ENCODE peak calls at places on chromosome 6, in five cellular contexts. X, Y, T, A and H are unnamed samples.

GRCh38 chr6:150069707-150070106 is 786 bp upstream of the ULBP3 start:
- DNase-seq in X (no peak), Y (no peak), T (no peak), A (no peak), H (no peak)

GRCh38 chr6:164507197-164507957 is 802.0 kb downstream of the C6orf118 start:
- DNase-seq in X (no peak), Y (no peak), T (no peak), A (no peak), H (no peak)

GRCh38 chr6:45487645-45488044 is 109.9 kb upstream of the SUPT3H start:
- DNase-seq in X (no peak), Y (no peak), T (no peak), A (no peak), H (no peak)

GRCh38 chr6:35294308-35294945 is 3.2 kb upstream of the DEF6 start:
- DNase-seq in X (peak), Y (no peak), T (no peak), A (peak), H (peak)

GRCh38 chr6:141925001-141925400 is 207.7 kb upstream of the GJE1 start:
- DNase-seq in X (peak), Y (no peak), T (no peak), A (no peak), H (no peak)

GRCh38 chr6:109117346-109118035 is 22.2 kb downstream of the CEP57L1 start:
- DNase-seq in X (no peak), Y (no peak), T (no peak), A (no peak), H (no peak)

GRCh38 chr6:167341665-167342655 is 17.1 kb downstream of the TTLL2 start:
- DNase-seq in X (no peak), Y (no peak), T (no peak), A (no peak), H (no peak)

GRCh38 chr6:33423777-33424176 is 3.9 kb downstream of the SYNGAP1 start:
- DNase-seq in X (no peak), Y (no peak), T (no peak), A (no peak), H (no peak)

GRCh38 chr6:170143401-170144150 is 147.3 kb downstream of the DLL1 start:
- DNase-seq in X (no peak), Y (peak), T (peak), A (no peak), H (no peak)

GRCh38 chr6:118784641-118785164 is 109.2 kb upstream of the ASF1A start:
- DNase-seq in X (no peak), Y (no peak), T (no peak), A (no peak), H (no peak)

GRCh38 chr6:143744593-143745151 is 66.9 kb downstream of the PHACTR2 start:
- DNase-seq in X (no peak), Y (no peak), T (no peak), A (no peak), H (no peak)

GRCh38 chr6:56853541-56853940 is 101.4 kb upstream of the BEND6 start:
- DNase-seq in X (no peak), Y (no peak), T (no peak), A (no peak), H (no peak)

GRCh38 chr6:122610690-122611455 is 668 bp downstream of the PKIB start:
- DNase-seq in X (peak), Y (peak), T (peak), A (peak), H (peak)

GRCh38 chr6:17985934-17986655 is 1.3 kb downstream of the KIF13A start:
- DNase-seq in X (no peak), Y (no peak), T (no peak), A (peak), H (no peak)
- TF ChIP-seq CTCF in X (no peak), Y (no peak), T (no peak), A (no peak), H (no peak)

GRCh38 chr6:133748628-133749027 is 140.3 kb upstream of the TCF21 start:
- DNase-seq in X (no peak), Y (no peak), T (no peak), A (no peak), H (no peak)

GRCh38 chr6:133756046-133756445 is 132.9 kb upstream of the TCF21 start:
- DNase-seq in X (peak), Y (no peak), T (no peak), A (no peak), H (no peak)

GRCh38 chr6:133749427-133749826 is 139.5 kb upstream of the TCF21 start:
- DNase-seq in X (no peak), Y (no peak), T (no peak), A (no peak), H (no peak)

GRCh38 chr6:133754298-133754697 is 134.6 kb upstream of the TCF21 start:
- DNase-seq in X (no peak), Y (no peak), T (no peak), A (no peak), H (no peak)

GRCh38 chr6:133752129-133752528 is 136.8 kb upstream of the TCF21 start:
- DNase-seq in X (no peak), Y (no peak), T (no peak), A (no peak), H (no peak)
- TF ChIP-seq CTCF in X (no peak), Y (no peak), T (no peak), A (no peak), H (no peak)

DNA sequence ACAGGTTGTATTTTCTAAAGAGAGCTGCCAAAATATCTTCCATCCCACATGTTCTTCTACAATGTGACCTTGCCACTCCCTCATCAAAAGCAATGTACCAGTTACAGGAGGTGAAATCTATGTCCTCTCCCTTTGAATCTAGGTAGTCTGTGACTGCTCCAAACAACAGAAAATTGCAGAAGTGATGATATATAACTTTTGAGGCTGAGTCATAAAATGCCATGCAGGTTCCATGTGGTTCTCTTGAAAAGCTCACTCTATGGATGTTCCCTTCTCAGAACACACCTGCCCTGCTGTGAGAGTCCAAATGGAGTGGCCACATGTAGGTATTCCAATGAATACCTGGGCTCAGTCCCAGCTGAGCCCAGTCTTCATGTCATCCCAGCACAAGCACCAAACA is 16.9 kb upstream of the PHIP start:
- DNase-seq in X (no peak), Y (no peak), T (no peak), A (no peak), H (no peak)
- TF ChIP-seq CTCF in X (no peak), Y (no peak), T (no peak), A (no peak), H (no peak)

DNA sequence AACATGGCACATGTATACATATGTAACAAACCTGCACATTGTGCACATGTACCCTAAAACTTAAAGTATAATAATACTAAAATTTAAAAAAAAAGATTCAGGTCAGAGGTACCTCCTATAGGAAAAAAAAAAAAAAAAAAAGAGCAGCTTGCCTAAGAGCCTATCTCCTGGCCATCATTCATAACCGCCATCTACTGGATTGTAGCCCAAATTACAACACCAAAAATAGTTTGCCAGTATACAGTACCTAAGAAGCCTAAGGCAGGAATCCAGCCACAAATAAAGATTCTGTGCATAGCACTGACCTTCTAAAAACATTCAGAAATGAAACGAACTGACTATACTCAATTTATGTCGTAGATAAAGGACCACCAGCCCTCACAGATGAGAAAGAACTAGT is 438.4 kb upstream of the ADGRB3 start:
- DNase-seq in X (peak), Y (no peak), T (no peak), A (no peak), H (no peak)
- TF ChIP-seq CTCF in X (peak), Y (peak), T (no peak), A (no peak), H (peak)